ENCODE peak calls at places on chromosome 1, in nine cellular contexts. R, V, Y, Q, C, M, B, T and I are unnamed samples.
A peak's percentile ranks its signal among the peaks of the same experiment; 100 is the strongest.

GRCh38 chr1:234997201-234998173 is 131.2 kb downstream of the TOMM20 start:
- DNase-seq in R (no peak), V (peak; percentile 75), Y (peak; percentile 99), Q (no peak), C (no peak), M (no peak), B (peak; percentile 88), T (no peak), I (peak; percentile 99)

GRCh38 chr1:90201467-90202358 is 206.8 kb downstream of the ZNF326 start:
- DNase-seq in R (no peak), V (no peak), Y (no peak), Q (no peak), C (no peak), M (no peak), B (no peak), T (no peak), I (no peak)

GRCh38 chr1:87346130-87346804 is 17.6 kb downstream of the LMO4 start:
- DNase-seq in R (no peak), V (no peak), Y (no peak), Q (peak; percentile 24), C (no peak), M (no peak), B (no peak), T (no peak), I (no peak)

GRCh38 chr1:152227310-152227928 is 3.4 kb upstream of the HRNR start:
- DNase-seq in R (peak; percentile 3), V (no peak), Y (no peak), Q (no peak), C (no peak), M (no peak), B (no peak), T (no peak), I (no peak)

GRCh38 chr1:19436716-19437476 is 48.4 kb downstream of the CAPZB start:
- DNase-seq in R (peak; percentile 14), V (no peak), Y (peak; percentile 85), Q (no peak), C (no peak), M (no peak), B (peak; percentile 28), T (no peak), I (peak; percentile 91)

GRCh38 chr1:53292690-53293089 is 35.2 kb downstream of the LRP8 start:
- DNase-seq in R (no peak), V (no peak), Y (no peak), Q (no peak), C (no peak), M (no peak), B (no peak), T (peak; percentile 15), I (no peak)

GRCh38 chr1:56255516-56256181 is 323.7 kb downstream of the PLPP3 start:
- DNase-seq in R (no peak), V (no peak), Y (peak; percentile 86), Q (no peak), C (no peak), M (no peak), B (no peak), T (no peak), I (no peak)

GRCh38 chr1:245370905-245371581 is 216.3 kb downstream of the KIF26B start:
- DNase-seq in R (no peak), V (peak; percentile 56), Y (peak; percentile 61), Q (no peak), C (no peak), M (no peak), B (no peak), T (no peak), I (no peak)